ENCODE peak calls at places on chromosome 10, in four cellular contexts. One of them, this sample, is unnamed.

GRCh38 chr10:27464993-27465392 is 39.1 kb upstream of the RAB18 start:
- DNase-seq in A172: no peak
- DNase-seq in DMS153: no peak
- DNase-seq in memory B cell: peak; percentile 1
- DNase-seq in this sample: no peak

GRCh38 chr10:127462643-127463295 is 86.3 kb upstream of the NPS start:
- DNase-seq in A172: no peak
- DNase-seq in DMS153: peak; percentile 93
- DNase-seq in memory B cell: no peak
- DNase-seq in this sample: no peak

GRCh38 chr10:19860107-19860506 is 43.9 kb downstream of the PLXDC2 start:
- DNase-seq in A172: no peak
- DNase-seq in DMS153: no peak
- DNase-seq in memory B cell: no peak
- DNase-seq in this sample: no peak

GRCh38 chr10:113569576-113569975 is 16.7 kb downstream of the HABP2 start:
- DNase-seq in A172: no peak
- DNase-seq in DMS153: no peak
- DNase-seq in memory B cell: no peak
- DNase-seq in this sample: no peak

GRCh38 chr10:113347508-113347907 is 205.3 kb upstream of the HABP2 start:
- DNase-seq in A172: no peak
- DNase-seq in DMS153: no peak
- DNase-seq in memory B cell: no peak
- DNase-seq in this sample: no peak

GRCh38 chr10:102635377-102635776 is 8.9 kb upstream of the TRIM8 start:
- DNase-seq in A172: no peak
- DNase-seq in DMS153: no peak
- DNase-seq in memory B cell: peak; percentile 25
- DNase-seq in this sample: no peak

GRCh38 chr10:109250144-109250543 is 673.2 kb downstream of the XPNPEP1 start:
- DNase-seq in A172: no peak
- DNase-seq in DMS153: no peak
- DNase-seq in memory B cell: no peak
- DNase-seq in this sample: no peak

GRCh38 chr10:5449823-5450222 is 37.5 kb downstream of the NET1 start:
- DNase-seq in A172: no peak
- DNase-seq in DMS153: no peak
- DNase-seq in memory B cell: no peak
- DNase-seq in this sample: no peak

GRCh38 chr10:60348982-60349381 is 40.7 kb downstream of the ANK3 start:
- DNase-seq in A172: no peak
- DNase-seq in DMS153: no peak
- DNase-seq in memory B cell: no peak
- DNase-seq in this sample: no peak